ENCODE peak calls at places on chromosomes 7 and 10, in seven cellular contexts. Q is endothelial cell of umbilical vein, B is SK-N-SH, E is HCT116, M is HepG2, I is GM12878, P is H1. L is an unnamed sample.

GRCh38 chr10:112532053-112532658 is 85.1 kb downstream of the VTI1A start:
- DNase-seq in P (no peak), I (peak), M (no peak), E (no peak), Q (no peak), B (no peak), L (no peak)

GRCh38 chr7:39541493-39541892 is 24.7 kb upstream of the YAE1 start:
- DNase-seq in E (no peak), I (no peak), P (no peak), Q (no peak), B (no peak), M (no peak), L (no peak)

GRCh38 chr10:112895292-112895691 is 54.8 kb upstream of the TCF7L2 start:
- DNase-seq in I (no peak), B (no peak), Q (no peak), E (no peak), P (no peak), M (no peak), L (no peak)

GRCh38 chr10:78973901-78974408 is 94.8 kb upstream of the ZMIZ1 start:
- DNase-seq in Q (peak), B (no peak), I (no peak), P (peak), E (peak), M (peak), L (peak)

GRCh38 chr10:107442035-107442505 is 277.6 kb upstream of the SORCS1 start:
- DNase-seq in M (no peak), E (no peak), Q (no peak), I (peak), P (no peak), B (no peak), L (no peak)

GRCh38 chr7:149156898-149157297 is 9.6 kb downstream of the ZNF398 start:
- DNase-seq in M (no peak), P (no peak), Q (no peak), I (no peak), B (no peak), E (no peak), L (no peak)

GRCh38 chr7:74625446-74625845 is 32.1 kb upstream of the GTF2I start:
- DNase-seq in P (no peak), M (peak), I (no peak), E (no peak), Q (peak), B (no peak), L (peak)

GRCh38 chr7:132251327-132251659 is 325.0 kb downstream of the PLXNA4 start:
- DNase-seq in I (no peak), B (no peak), Q (no peak), M (peak), E (no peak), P (no peak), L (no peak)

GRCh38 chr7:43904533-43905208 is 1.7 kb downstream of the URGCP start:
- DNase-seq in M (peak), I (no peak), P (no peak), B (no peak), Q (no peak), E (no peak), L (no peak)

GRCh38 chr10:93495654-93496321 is 624 bp upstream of the CEP55 start:
- DNase-seq in I (no peak), M (peak), E (no peak), Q (peak), P (no peak), B (peak), L (no peak)

GRCh38 chr7:31735991-31736982 is 49.3 kb downstream of the PPP1R17 start:
- DNase-seq in E (peak), I (no peak), P (peak), Q (peak), B (peak), M (peak), L (peak)

GRCh38 chr7:129074361-129074871 is 19.5 kb upstream of the TNPO3 start:
- DNase-seq in B (no peak), I (no peak), Q (no peak), M (no peak), P (no peak), E (no peak), L (no peak)

GRCh38 chr7:131111-132094 is 61.0 kb upstream of the FAM20C start:
- DNase-seq in Q (no peak), I (no peak), B (no peak), M (no peak), E (no peak), P (no peak), L (no peak)

GRCh38 chr7:127064-127598 is 65.2 kb upstream of the FAM20C start:
- DNase-seq in M (no peak), P (no peak), B (no peak), I (no peak), E (no peak), Q (no peak), L (no peak)

GRCh38 chr7:128311-129080 is 63.9 kb upstream of the FAM20C start:
- DNase-seq in I (no peak), B (no peak), M (no peak), Q (no peak), E (no peak), P (no peak), L (no peak)

GRCh38 chr7:130222-130572 is 62.2 kb upstream of the FAM20C start:
- DNase-seq in B (no peak), Q (no peak), E (no peak), I (no peak), P (no peak), M (no peak), L (no peak)

GRCh38 chr7:129363-130221 is 62.8 kb upstream of the FAM20C start:
- DNase-seq in P (no peak), E (no peak), B (no peak), I (no peak), M (no peak), Q (no peak), L (no peak)
- H3K9ac ChIP-seq in P (no peak), E (no peak), B (no peak), I (no peak), M (no peak), Q (no peak), L (no peak)

DNA sequence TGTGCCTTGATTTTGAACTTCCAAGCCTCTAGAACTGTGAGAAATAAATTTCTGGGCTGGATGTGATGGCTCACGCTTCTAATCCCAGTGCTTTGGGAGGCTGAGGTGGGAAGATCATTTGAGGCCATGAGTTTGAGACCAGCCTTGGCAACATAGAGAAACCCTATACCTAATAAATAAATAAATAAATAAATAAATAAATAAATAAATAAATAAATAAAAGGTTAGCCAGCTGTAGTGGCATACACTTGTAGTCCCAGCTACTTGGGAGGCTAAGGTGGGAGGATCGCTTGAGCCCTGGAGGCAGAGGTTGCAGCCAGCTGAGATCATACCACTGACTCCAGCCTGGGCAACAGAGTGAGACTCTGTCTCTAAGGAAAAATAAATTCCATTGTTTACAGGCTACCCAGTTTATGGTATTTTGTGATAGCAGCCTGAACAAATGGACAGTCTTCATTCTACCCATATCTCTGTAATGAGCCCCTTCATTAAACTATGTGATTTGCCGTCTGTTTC is 67.7 kb downstream of the STEAP1B start:
- DNase-seq in E (no peak), I (no peak), B (no peak), M (no peak), Q (no peak), P (no peak), L (no peak)
- TF ChIP-seq POLR2AphosphoS5 in E (no peak), I (no peak), B (no peak), M (no peak), Q (no peak), P (no peak), L (no peak)

GRCh38 chr7:97001656-97002554 is 3.4 kb upstream of the DLX6 start:
- DNase-seq in E (no peak), M (no peak), B (peak), I (no peak), P (peak), Q (no peak), L (no peak)
- H3K9ac ChIP-seq in E (no peak), M (no peak), B (no peak), I (no peak), P (no peak), Q (no peak), L (no peak)

GRCh38 chr10:11454160-11454559 is 157.3 kb downstream of the USP6NL start:
- DNase-seq in M (no peak), Q (no peak), I (no peak), P (peak), E (no peak), B (no peak), L (no peak)
- TF ChIP-seq POLR2AphosphoS5 in M (no peak), Q (no peak), I (no peak), P (no peak), E (peak), B (no peak), L (no peak)

DNA sequence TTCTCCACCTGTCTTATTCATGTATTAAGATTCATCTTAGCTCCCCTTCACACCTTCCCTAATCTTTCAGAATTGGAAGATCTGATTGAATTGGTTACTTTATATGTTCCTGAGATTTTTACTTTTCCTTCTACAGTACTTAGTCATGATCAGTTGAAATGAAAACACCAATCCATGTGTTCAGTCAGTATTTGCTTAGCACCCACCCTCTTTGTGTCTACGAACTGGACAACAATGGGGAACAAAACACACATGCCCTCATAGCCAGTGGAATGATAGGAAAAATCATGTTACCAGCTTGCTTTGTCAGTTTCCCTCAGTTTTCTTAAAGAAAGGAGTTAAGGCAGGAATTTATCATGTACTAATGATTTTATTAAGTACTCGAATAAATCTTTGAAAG is 2.0 kb downstream of the MASTL start:
- DNase-seq in I (no peak), B (no peak), M (peak), P (no peak), Q (peak), E (no peak), L (no peak)
- H3K9ac ChIP-seq in I (peak), B (peak), M (peak), P (peak), Q (no peak), E (no peak), L (peak)

DNA sequence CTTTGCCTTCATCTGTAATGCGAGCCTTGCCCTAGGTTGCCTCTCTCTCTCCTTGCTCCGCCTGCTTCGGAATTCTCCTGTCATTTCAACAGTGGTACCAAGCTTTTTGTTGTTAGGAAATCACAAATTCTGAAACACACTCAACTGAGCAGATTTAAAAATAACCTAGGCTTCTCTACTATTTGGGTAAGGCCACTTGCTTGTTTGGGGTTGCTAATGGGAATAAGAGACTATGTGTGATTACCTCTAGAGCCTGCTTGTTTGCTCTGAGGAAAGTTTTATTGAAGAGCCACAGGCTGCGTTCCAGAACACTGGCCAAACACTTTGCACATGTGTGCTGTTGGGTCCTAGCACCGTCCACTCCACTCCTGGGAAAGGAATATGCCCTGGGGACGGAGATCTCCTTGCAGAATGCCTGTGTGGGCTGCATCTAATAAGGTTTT is 68.6 kb upstream of the KLF6 start:
- DNase-seq in P (no peak), B (no peak), I (no peak), Q (no peak), M (no peak), E (no peak), L (no peak)
- TF ChIP-seq POLR2AphosphoS5 in P (no peak), B (no peak), I (no peak), Q (no peak), M (no peak), E (no peak), L (no peak)

DNA sequence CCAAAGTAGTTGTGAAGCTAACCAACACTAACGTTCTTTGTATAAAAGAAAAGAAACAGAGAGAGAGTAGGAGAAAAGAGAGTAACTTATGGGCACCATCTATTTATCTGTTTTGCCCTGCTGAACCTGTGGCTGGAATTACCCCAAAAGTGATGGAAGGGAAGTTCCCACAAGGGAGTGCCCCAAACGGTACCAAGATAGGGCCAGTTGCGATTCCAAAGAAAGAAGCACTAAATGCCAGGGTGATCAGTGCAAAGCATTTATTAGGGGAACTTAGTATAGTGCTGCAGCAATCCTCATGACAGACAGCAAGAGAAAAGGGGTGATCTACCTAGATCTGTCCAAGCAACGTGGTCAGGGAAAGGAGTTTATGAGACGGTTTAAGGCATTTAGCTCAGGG is 190.2 kb downstream of the SORCS3 start:
- DNase-seq in I (no peak), M (no peak), P (no peak), E (no peak), B (no peak), Q (no peak), L (no peak)
- H3K9ac ChIP-seq in I (no peak), M (no peak), P (no peak), E (no peak), B (no peak), Q (no peak), L (no peak)

DNA sequence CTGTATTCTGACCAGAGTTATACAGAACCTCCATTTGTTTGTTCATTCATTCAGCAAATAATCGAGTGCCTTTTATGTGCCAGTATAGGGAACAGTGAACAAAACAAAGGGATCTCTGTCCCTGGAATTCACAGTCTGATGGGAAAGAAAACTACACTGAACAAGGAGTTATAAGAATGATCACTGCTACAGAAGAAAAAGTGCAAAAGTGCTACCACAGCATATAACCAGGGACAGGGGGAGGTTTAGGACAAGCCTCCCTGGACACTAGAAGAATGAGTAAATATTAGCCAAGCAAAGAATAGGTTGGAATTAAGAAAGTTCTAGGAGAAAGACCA is 4.2 kb downstream of the CLDN12 start:
- DNase-seq in M (peak), I (no peak), E (no peak), B (no peak), P (no peak), Q (no peak), L (no peak)
- TF ChIP-seq POLR2AphosphoS5 in M (no peak), I (no peak), E (no peak), B (no peak), P (no peak), Q (no peak), L (no peak)

DNA sequence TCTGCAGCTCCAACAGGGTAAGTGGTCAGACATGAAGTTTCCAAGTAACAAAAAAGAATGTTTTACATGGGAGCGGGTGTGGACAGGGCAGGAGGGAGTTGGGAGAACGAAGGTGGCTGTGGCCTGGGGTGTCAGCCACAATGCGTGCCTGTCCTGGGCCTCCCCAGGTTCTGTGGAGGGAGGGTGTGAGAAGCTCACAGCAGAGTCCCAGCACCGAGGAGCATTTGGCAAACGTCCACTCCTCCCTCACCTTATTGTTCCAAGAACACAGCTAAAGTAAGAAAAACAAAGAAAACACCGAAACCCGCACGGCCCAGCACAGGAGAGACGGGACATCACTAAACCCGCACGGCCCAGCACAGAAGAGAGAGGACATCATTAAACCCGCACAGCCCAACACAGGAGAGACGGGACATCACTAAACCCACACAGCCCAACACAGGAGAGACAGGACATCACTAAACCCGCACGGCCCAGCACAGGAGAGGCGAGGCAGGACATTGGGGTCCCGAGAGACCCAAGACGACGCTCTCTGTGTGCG is 226.4 kb downstream of the MAD1L1 start:
- DNase-seq in E (no peak), Q (no peak), M (no peak), I (no peak), B (no peak), P (no peak), L (no peak)
- H3K9ac ChIP-seq in E (no peak), Q (no peak), M (no peak), I (no peak), B (no peak), P (no peak), L (no peak)